ENCODE peak calls at places on chromosomes 13 and 19, in nine cellular contexts. L is WERI-Rb-1, S is WTC11, V is pancreas, C is Peyer's patch, T is neural progenitor cell, K is nephron progenitor cell, A is breast epithelium, H is fibroblast of the aortic adventitia. E is an unnamed sample.

GRCh38 chr19:6086081-6086858 is 24.0 kb downstream of the RFX2 start:
- DNase-seq in L (no peak), S (no peak), V (no peak), C (no peak), T (no peak), K (no peak), A (no peak), H (peak), E (peak)

GRCh38 chr19:41019346-41019745 is 28.3 kb downstream of the CYP2B6 start:
- DNase-seq in L (no peak), S (no peak), V (no peak), C (no peak), T (no peak), K (no peak), A (no peak), H (no peak), E (no peak)

GRCh38 chr13:32007494-32007893 is 24.1 kb upstream of the FRY start:
- DNase-seq in L (no peak), S (no peak), V (no peak), C (no peak), T (no peak), K (no peak), A (no peak), H (no peak), E (peak)

GRCh38 chr19:29866011-29866410 is 54.2 kb downstream of the CCNE1 start:
- DNase-seq in L (no peak), S (no peak), V (no peak), C (no peak), T (no peak), K (no peak), A (no peak), H (no peak), E (no peak)

GRCh38 chr19:5392476-5392875 is 51.9 kb upstream of the PTPRS start:
- DNase-seq in L (no peak), S (no peak), V (no peak), C (no peak), T (no peak), K (no peak), A (no peak), H (no peak), E (no peak)

GRCh38 chr19:13764101-13764807 is at the start of gene MRI1:
- DNase-seq in L (peak), S (peak), V (peak), C (peak), T (peak), K (peak), A (peak), H (peak), E (peak)

GRCh38 chr19:49455729-49456128 is 2.7 kb downstream of the ALDH16A1 start:
- DNase-seq in L (no peak), S (no peak), V (no peak), C (no peak), T (no peak), K (no peak), A (no peak), H (no peak), E (no peak)

GRCh38 chr13:97130201-97130600 is 91.9 kb upstream of the MBNL2 start:
- DNase-seq in L (no peak), S (no peak), V (no peak), C (no peak), T (no peak), K (no peak), A (no peak), H (peak), E (no peak)

GRCh38 chr19:28065026-28065425 is 1147.9 kb downstream of the UQCRFS1 start:
- DNase-seq in L (no peak), S (no peak), V (no peak), C (no peak), T (no peak), K (no peak), A (no peak), H (no peak), E (no peak)

GRCh38 chr19:54158812-54159351 is 639 bp downstream of the LENG1 start:
- DNase-seq in L (no peak), S (no peak), V (no peak), C (no peak), T (peak), K (no peak), A (no peak), H (peak), E (no peak)

GRCh38 chr19:54530866-54531265 is 28.2 kb downstream of the LAIR2 start:
- DNase-seq in L (no peak), S (no peak), V (no peak), C (no peak), T (no peak), K (no peak), A (no peak), H (no peak), E (no peak)

GRCh38 chr13:109510036-109510435 is 276.3 kb downstream of the IRS2 start:
- DNase-seq in L (no peak), S (no peak), V (no peak), C (no peak), T (no peak), K (no peak), A (no peak), H (no peak), E (no peak)

DNA sequence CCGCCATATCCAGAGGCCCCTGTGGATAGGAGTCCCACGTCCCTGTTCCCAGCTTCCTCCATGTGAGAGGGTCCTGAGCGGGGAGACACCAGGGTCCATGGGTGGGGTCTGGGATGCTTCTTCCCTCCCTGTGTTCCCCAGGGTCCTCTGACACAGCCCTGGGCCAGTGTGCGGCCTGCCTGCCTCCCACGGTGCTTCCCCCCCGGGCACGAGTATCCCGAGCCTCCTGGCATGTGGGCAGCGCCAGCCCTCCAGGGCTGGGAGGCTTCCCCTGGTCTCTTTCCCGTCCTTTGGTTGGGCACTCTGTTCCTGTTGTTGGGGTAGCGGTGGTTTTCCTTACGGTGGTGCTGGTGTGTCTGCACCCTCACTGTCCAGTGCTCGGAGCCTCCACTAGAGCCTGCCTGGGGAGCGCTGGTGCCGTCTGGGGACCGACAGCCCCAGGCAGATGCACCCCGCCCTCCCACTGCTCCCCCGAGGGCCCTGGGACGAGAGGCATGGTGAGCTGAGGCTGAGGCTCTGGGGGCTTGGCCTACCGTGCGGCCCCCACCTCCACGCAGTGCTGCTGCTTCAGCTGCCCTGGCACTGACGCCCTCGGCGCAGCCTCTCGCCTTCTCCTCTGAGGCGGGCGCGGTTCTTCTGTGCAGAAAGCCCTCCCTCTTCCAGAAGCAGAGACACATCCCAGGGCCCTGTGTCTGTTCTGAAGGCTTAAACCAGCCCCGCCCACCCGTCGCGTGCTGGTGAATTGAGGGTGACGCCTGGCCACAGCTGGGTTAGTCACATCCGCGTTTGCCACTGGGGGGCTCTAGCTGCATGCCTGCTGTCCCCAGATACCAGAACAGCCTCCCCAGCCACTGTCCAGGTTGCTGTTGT is 27.9 kb downstream of the PLEKHJ1 start:
- DNase-seq in L (peak), S (peak), V (no peak), C (peak), T (peak), K (peak), A (no peak), H (peak), E (peak)
- TF ChIP-seq CTCF in L (peak), S (no peak), V (no peak), C (peak), T (peak), K (no peak), A (no peak), H (peak), E (no peak)

GRCh38 chr13:44649118-44649455 is 73.0 kb upstream of the TSC22D1 start:
- DNase-seq in L (no peak), S (no peak), V (no peak), C (no peak), T (peak), K (peak), A (no peak), H (no peak), E (no peak)

GRCh38 chr13:44651209-44651608 is 75.1 kb upstream of the TSC22D1 start:
- DNase-seq in L (no peak), S (no peak), V (no peak), C (no peak), T (no peak), K (no peak), A (no peak), H (no peak), E (peak)

GRCh38 chr13:44646044-44646443 is 69.9 kb upstream of the TSC22D1 start:
- DNase-seq in L (no peak), S (no peak), V (no peak), C (no peak), T (no peak), K (no peak), A (no peak), H (no peak), E (no peak)

GRCh38 chr13:44649834-44650233 is 73.7 kb upstream of the TSC22D1 start:
- DNase-seq in L (no peak), S (no peak), V (no peak), C (no peak), T (no peak), K (no peak), A (no peak), H (no peak), E (no peak)

GRCh38 chr13:44648392-44649117 is 72.4 kb upstream of the TSC22D1 start:
- DNase-seq in L (no peak), S (no peak), V (no peak), C (no peak), T (no peak), K (no peak), A (no peak), H (no peak), E (peak)
- TF ChIP-seq CTCF in L (peak), S (no peak), V (peak), C (peak), T (peak), K (peak), A (no peak), H (peak), E (peak)

GRCh38 chr19:3852614-3853254 is 16.1 kb downstream of the ZFR2 start:
- DNase-seq in L (peak), S (peak), V (no peak), C (peak), T (no peak), K (no peak), A (no peak), H (peak), E (peak)

GRCh38 chr19:3852177-3852511 is 16.7 kb downstream of the ZFR2 start:
- DNase-seq in L (no peak), S (no peak), V (no peak), C (no peak), T (no peak), K (no peak), A (no peak), H (no peak), E (no peak)

GRCh38 chr19:3849787-3850186 is 19.1 kb downstream of the ZFR2 start:
- DNase-seq in L (no peak), S (no peak), V (no peak), C (no peak), T (no peak), K (no peak), A (no peak), H (no peak), E (no peak)

GRCh38 chr19:3850320-3850972 is 18.4 kb downstream of the ZFR2 start:
- DNase-seq in L (no peak), S (no peak), V (no peak), C (no peak), T (no peak), K (no peak), A (no peak), H (no peak), E (no peak)

GRCh38 chr19:3851254-3852176 is 17.3 kb downstream of the ZFR2 start:
- DNase-seq in L (no peak), S (no peak), V (no peak), C (no peak), T (no peak), K (no peak), A (no peak), H (peak), E (no peak)
- TF ChIP-seq CTCF in L (no peak), S (no peak), V (no peak), C (no peak), T (no peak), K (no peak), A (no peak), H (no peak), E (no peak)

DNA sequence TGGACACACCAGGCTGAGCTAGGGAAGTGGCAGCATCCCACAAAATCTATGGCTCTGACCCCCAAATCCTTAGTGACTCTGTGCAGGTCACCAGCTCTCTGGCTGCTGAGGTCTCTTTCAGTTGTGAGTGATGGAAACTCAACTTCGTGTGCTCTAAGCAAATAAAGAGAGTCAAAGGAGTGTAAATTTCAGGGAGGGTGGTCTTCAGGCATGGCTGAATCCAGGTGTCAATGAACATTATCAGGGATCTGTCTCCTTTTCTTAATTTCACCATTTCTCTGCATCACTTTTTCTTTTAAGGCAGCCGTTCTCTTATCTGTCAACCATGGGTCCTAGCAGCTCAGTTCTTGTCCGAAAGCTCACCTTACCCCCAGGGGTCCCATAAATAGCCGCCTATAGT is 6.2 kb downstream of the CYP4F12 start:
- DNase-seq in L (no peak), S (no peak), V (no peak), C (no peak), T (no peak), K (no peak), A (no peak), H (no peak), E (no peak)
- TF ChIP-seq CTCF in L (no peak), S (no peak), V (no peak), C (no peak), T (no peak), K (no peak), A (no peak), H (no peak), E (no peak)